ENCODE peak calls at places on chromosomes 16 and 17, in six cellular contexts. N is OCI-LY7, Z is amniotic epithelial cell, W is PC-9, P is AG08395, X is RCC 7860. G is an unnamed sample.
A peak's percentile ranks its signal among the peaks of the same experiment; 100 is the strongest.

GRCh38 chr17:18235743-18236256 is 10.4 kb downstream of the LLGL1 start:
- DNase-seq in N (no peak), Z (peak; percentile 33), W (peak; percentile 90), P (peak; percentile 47), X (no peak), G (no peak)

GRCh38 chr16:67039260-67040020 is 10.5 kb downstream of the CBFB start:
- DNase-seq in N (no peak), Z (no peak), W (no peak), P (no peak), X (no peak), G (no peak)

GRCh38 chr17:37608369-37609169 is 649 bp downstream of the SYNRG start:
- DNase-seq in N (peak; percentile 53), Z (peak; percentile 25), W (no peak), P (peak; percentile 33), X (peak; percentile 22), G (peak; percentile 33)

GRCh38 chr16:86396918-86397317 is 113.4 kb upstream of the FOXF1 start:
- DNase-seq in N (no peak), Z (peak; percentile 93), W (no peak), P (peak; percentile 85), X (peak; percentile 13), G (no peak)

GRCh38 chr17:3827124-3827773 is 18.8 kb downstream of the NCBP3 start:
- DNase-seq in N (peak; percentile 73), Z (peak; percentile 73), W (peak; percentile 52), P (peak; percentile 57), X (peak; percentile 50), G (peak; percentile 49)

GRCh38 chr16:56814537-56815432 is 50.2 kb upstream of the SLC12A3 start:
- DNase-seq in N (no peak), Z (no peak), W (peak; percentile 33), P (no peak), X (peak; percentile 48), G (no peak)

GRCh38 chr17:49515196-49515770 is 20.2 kb downstream of the NGFR start:
- DNase-seq in N (no peak), Z (peak; percentile 98), W (peak; percentile 81), P (peak; percentile 98), X (peak; percentile 94), G (peak; percentile 88)

GRCh38 chr17:61647044-61647443 is 56.0 kb upstream of the NACA2 start:
- DNase-seq in N (no peak), Z (peak; percentile 33), W (no peak), P (peak; percentile 42), X (no peak), G (no peak)

GRCh38 chr17:44522883-44523671 is 19.9 kb upstream of the GPATCH8 start:
- DNase-seq in N (peak; percentile 75), Z (peak; percentile 58), W (peak; percentile 62), P (peak; percentile 72), X (no peak), G (peak; percentile 78)

GRCh38 chr17:8803531-8804416 is 4.6 kb upstream of the MFSD6L start:
- DNase-seq in N (peak; percentile 37), Z (no peak), W (peak; percentile 15), P (no peak), X (no peak), G (no peak)

GRCh38 chr17:43483674-43484551 is at the start of gene DHX8:
- DNase-seq in N (peak; percentile 98), Z (peak; percentile 99), W (peak; percentile 96), P (peak; percentile 96), X (peak; percentile 99), G (peak; percentile 98)

GRCh38 chr16:58024347-58024672 is 1.2 kb upstream of the MMP15 start:
- DNase-seq in N (no peak), Z (no peak), W (no peak), P (no peak), X (no peak), G (no peak)

GRCh38 chr17:83161298-83162034 is 82.1 kb downstream of the METRNL start:
- DNase-seq in N (no peak), Z (peak; percentile 51), W (no peak), P (peak; percentile 70), X (no peak), G (no peak)

GRCh38 chr17:76051071-76051467 is 21.2 kb downstream of the SRP68 start:
- DNase-seq in N (no peak), Z (no peak), W (peak; percentile 77), P (no peak), X (peak; percentile 84), G (no peak)

GRCh38 chr16:972316-973002 is 1.7 kb upstream of the LMF1 start:
- DNase-seq in N (no peak), Z (no peak), W (no peak), P (no peak), X (no peak), G (no peak)

GRCh38 chr17:75047398-75048098 is 523 bp downstream of the KCTD2 start:
- DNase-seq in N (peak; percentile 47), Z (no peak), W (peak; percentile 24), P (no peak), X (no peak), G (peak; percentile 19)

GRCh38 chr17:80970044-80970761 is 21.4 kb upstream of the CHMP6 start:
- DNase-seq in N (peak; percentile 48), Z (no peak), W (peak; percentile 37), P (peak; percentile 66), X (no peak), G (peak; percentile 38)

GRCh38 chr17:76932402-76933333 is 64.5 kb downstream of the MGAT5B start:
- DNase-seq in N (no peak), Z (no peak), W (no peak), P (no peak), X (no peak), G (no peak)

GRCh38 chr17:43669971-43670644 is 8.4 kb upstream of the MEOX1 start:
- DNase-seq in N (no peak), Z (peak; percentile 63), W (peak; percentile 78), P (no peak), X (peak; percentile 61), G (peak; percentile 33)

GRCh38 chr17:80704381-80704819 is 159.8 kb downstream of the RPTOR start:
- DNase-seq in N (no peak), Z (peak; percentile 70), W (no peak), P (no peak), X (no peak), G (no peak)

G was measured in MM.1S.